ENCODE peak calls at places on chromosomes 11 and 22, in eight cellular contexts. P is stromal cell of bone marrow; B is LHCN-M2; E is activated CD4-positive, alpha-beta T cell treated with anti-CD3 and anti-CD28 coated beads for 24 hours; N is T-helper 9 cell; X is thoracic aorta; S is Daoy; G is H1. V is an unnamed sample.

GRCh38 chr11:66221726-66222236 is 46.7 kb upstream of the RAB1B start:
- DNase-seq in G (no peak), N (no peak), X (no peak), P (no peak), B (peak; percentile 13), S (peak; percentile 29), E (no peak), V (no peak)

GRCh38 chr11:68710445-68710844 is 26.1 kb downstream of the GAL start:
- DNase-seq in B (no peak), E (no peak), P (no peak), X (no peak), N (no peak), G (no peak), S (no peak), V (no peak)

GRCh38 chr11:27722117-27722844 is 22.0 kb upstream of the BDNF start:
- DNase-seq in X (no peak), P (no peak), G (peak; percentile 81), S (peak; percentile 57), N (no peak), E (no peak), B (no peak), V (no peak)

GRCh38 chr11:46210133-46210636 is 67.3 kb upstream of the CREB3L1 start:
- DNase-seq in P (peak; percentile 82), S (peak; percentile 48), G (peak; percentile 35), B (peak; percentile 68), X (no peak), N (no peak), E (no peak), V (no peak)

GRCh38 chr11:69238562-69239319 is 55.2 kb upstream of the MYEOV start:
- DNase-seq in S (no peak), P (no peak), B (no peak), X (no peak), E (no peak), N (no peak), G (no peak), V (no peak)

GRCh38 chr11:130606781-130607511 is 158.5 kb downstream of the ADAMTS15 start:
- DNase-seq in B (peak; percentile 44), N (no peak), S (peak; percentile 46), G (no peak), P (peak; percentile 76), X (no peak), E (no peak), V (no peak)

GRCh38 chr11:118503216-118503615 is 24.1 kb upstream of the TTC36 start:
- DNase-seq in B (no peak), N (no peak), G (no peak), P (no peak), S (no peak), X (no peak), E (no peak), V (no peak)

GRCh38 chr22:18044548-18045271 is 20.3 kb upstream of the MICAL3 start:
- DNase-seq in X (no peak), S (no peak), E (no peak), G (no peak), B (peak; percentile 86), N (no peak), P (no peak), V (no peak)

GRCh38 chr22:43883012-43883661 is 8.7 kb downstream of the PNPLA5 start:
- DNase-seq in S (peak; percentile 74), E (peak; percentile 34), X (no peak), B (peak; percentile 88), N (peak; percentile 23), P (peak; percentile 47), G (peak; percentile 84), V (no peak)

GRCh38 chr11:134497586-134497985 is 85.5 kb upstream of the B3GAT1 start:
- DNase-seq in E (no peak), N (no peak), G (no peak), S (no peak), X (no peak), B (no peak), P (no peak), V (no peak)

GRCh38 chr11:119599864-119600593 is 129.0 kb downstream of the NECTIN1 start:
- DNase-seq in G (no peak), N (no peak), X (no peak), E (no peak), B (peak; percentile 11), P (no peak), S (peak; percentile 45), V (no peak)

GRCh38 chr22:19730662-19731360 is 7.5 kb downstream of the GP1BB start:
- DNase-seq in S (peak; percentile 79), B (peak; percentile 71), G (peak; percentile 97), N (peak; percentile 87), X (peak; percentile 51), E (peak; percentile 83), P (peak; percentile 42), V (no peak)

GRCh38 chr22:46326066-46326680 is 9.3 kb upstream of the TRMU start:
- DNase-seq in P (no peak), G (no peak), X (no peak), S (no peak), E (no peak), B (no peak), N (no peak), V (no peak)

V was measured in cortex of kidney.